ENCODE peak calls at places on chromosomes 5 and 9, in eight cellular contexts. P is colonic mucosa, D is ovary, Q is tibial artery, M is adrenal gland, X is A549, K is GM23338, O is spleen. Y is an unnamed sample.
A peak's percentile ranks its signal among the peaks of the same experiment; 100 is the strongest.

GRCh38 chr5:172775326-172776234 is 4.6 kb upstream of the DUSP1 start:
- DNase-seq in D (peak; percentile 77), X (no peak), M (peak; percentile 96), O (peak; percentile 87), Q (peak; percentile 97), P (peak; percentile 73), K (no peak), Y (no peak)

GRCh38 chr5:81802020-81802419 is 51.1 kb upstream of the SSBP2 start:
- DNase-seq in K (no peak), X (no peak), O (no peak), Q (no peak), P (no peak), M (no peak), D (no peak), Y (no peak)

GRCh38 chr9:94779101-94779500 is 52.6 kb downstream of the AOPEP start:
- DNase-seq in P (no peak), O (no peak), Q (no peak), K (peak; percentile 18), D (no peak), M (no peak), X (no peak), Y (no peak)

GRCh38 chr9:83061036-83061435 is 1.9 kb downstream of the RASEF start:
- DNase-seq in P (peak; percentile 61), K (no peak), X (peak; percentile 44), O (no peak), Q (no peak), M (no peak), D (no peak), Y (no peak)

GRCh38 chr9:16143947-16144890 is 591.4 kb downstream of the CCDC171 start:
- DNase-seq in D (no peak), Q (no peak), M (no peak), O (no peak), P (no peak), K (no peak), X (no peak), Y (no peak)

GRCh38 chr9:125558453-125559084 is 148.4 kb downstream of the MAPKAP1 start:
- DNase-seq in O (no peak), P (peak; percentile 76), M (peak; percentile 67), K (peak; percentile 89), X (peak; percentile 74), Q (peak; percentile 52), D (peak; percentile 73), Y (no peak)

GRCh38 chr5:39503148-39503547 is 78.4 kb upstream of the DAB2 start:
- DNase-seq in Q (peak; percentile 66), X (no peak), P (peak; percentile 45), D (peak; percentile 83), M (peak; percentile 55), K (no peak), O (no peak), Y (no peak)

GRCh38 chr9:127049044-127049443 is 73.4 kb downstream of the ANGPTL2 start:
- DNase-seq in P (peak; percentile 27), O (no peak), K (no peak), M (peak; percentile 78), Q (peak; percentile 63), X (peak; percentile 7), D (peak; percentile 55), Y (no peak)

GRCh38 chr5:13692172-13692571 is 252.3 kb downstream of the DNAH5 start:
- DNase-seq in X (no peak), M (no peak), O (no peak), P (no peak), D (no peak), K (no peak), Q (no peak), Y (no peak)

GRCh38 chr9:93083592-93084470 is 12.2 kb upstream of the CARD19 start:
- DNase-seq in K (no peak), M (peak; percentile 8), O (peak; percentile 53), P (peak; percentile 16), Q (peak; percentile 14), D (no peak), X (no peak), Y (peak; percentile 64)

GRCh38 chr5:134247411-134247810 is 21.5 kb upstream of the PPP2CA start:
- DNase-seq in O (no peak), M (no peak), D (no peak), X (no peak), P (no peak), K (no peak), Q (no peak), Y (no peak)

GRCh38 chr9:117624106-117624505 is 80.1 kb upstream of the TLR4 start:
- DNase-seq in M (no peak), Q (no peak), K (no peak), O (no peak), D (no peak), P (no peak), X (no peak), Y (no peak)

GRCh38 chr5:62578540-62578939 is at the start of gene LRRC70:
- DNase-seq in X (no peak), D (no peak), Q (no peak), O (no peak), P (no peak), K (peak; percentile 85), M (no peak), Y (no peak)

GRCh38 chr9:91771027-91771426 is 179.0 kb downstream of the ROR2 start:
- DNase-seq in K (peak; percentile 61), X (no peak), Q (no peak), O (no peak), D (peak; percentile 74), M (no peak), P (peak; percentile 38), Y (no peak)

GRCh38 chr9:123414921-123415592 is 59.1 kb downstream of the CRB2 start:
- DNase-seq in P (no peak), Q (no peak), D (no peak), K (no peak), O (peak; percentile 50), M (no peak), X (no peak), Y (no peak)

GRCh38 chr5:146818790-146819189 is 59.8 kb downstream of the PPP2R2B start:
- DNase-seq in P (no peak), Q (no peak), K (no peak), X (no peak), M (peak; percentile 19), D (no peak), O (no peak), Y (no peak)

GRCh38 chr5:33582417-33582816 is 141.7 kb downstream of the TARS1 start:
- DNase-seq in K (peak; percentile 21), Q (no peak), X (no peak), O (no peak), M (no peak), D (no peak), P (no peak), Y (no peak)

GRCh38 chr5:113523168-113523567 is 9.7 kb downstream of the YTHDC2 start:
- DNase-seq in O (no peak), M (no peak), P (no peak), D (no peak), Q (no peak), K (no peak), X (no peak), Y (no peak)

GRCh38 chr9:136438548-136438908 is 1.1 kb downstream of the INPP5E start:
- DNase-seq in M (no peak), K (peak; percentile 66), X (no peak), P (no peak), O (no peak), D (no peak), Q (no peak), Y (no peak)

GRCh38 chr9:32707326-32707725 is 71.9 kb upstream of the TAF1L start:
- DNase-seq in O (no peak), X (no peak), Q (no peak), K (no peak), D (no peak), P (no peak), M (no peak), Y (no peak)

GRCh38 chr9:86997158-86997557 is 49.9 kb upstream of the GAS1 start:
- DNase-seq in K (no peak), D (no peak), X (no peak), P (no peak), M (no peak), O (no peak), Q (no peak), Y (no peak)

GRCh38 chr5:38824821-38825220 is 21.0 kb upstream of the OSMR start:
- DNase-seq in X (no peak), M (no peak), P (no peak), D (no peak), O (no peak), K (no peak), Q (no peak), Y (no peak)

GRCh38 chr9:4207476-4207875 is 92.4 kb downstream of the GLIS3 start:
- DNase-seq in M (no peak), K (no peak), X (no peak), Q (no peak), O (no peak), P (no peak), D (no peak), Y (no peak)

GRCh38 chr9:129889936-129890717 is 54.9 kb downstream of the USP20 start:
- DNase-seq in M (no peak), Q (no peak), O (peak; percentile 90), P (peak; percentile 38), X (no peak), D (no peak), K (peak; percentile 94), Y (no peak)
- H3K4me3 ChIP-seq in M (no peak overlapping the region), Q (no peak overlapping the region), O (peak overlapping the region; percentile 26), P (no peak overlapping the region), X (no peak overlapping the region), D (no peak overlapping the region), K (peak overlapping the region; percentile 57), Y (no peak overlapping the region)

GRCh38 chr5:77946381-77947050 is 170.4 kb upstream of the TBCA start:
- DNase-seq in Q (no peak), X (no peak), P (no peak), D (no peak), K (no peak), M (no peak), O (no peak), Y (no peak)

GRCh38 chr5:77945874-77946273 is 169.7 kb upstream of the TBCA start:
- DNase-seq in X (no peak), O (no peak), K (no peak), M (no peak), Q (no peak), D (no peak), P (no peak), Y (no peak)

GRCh38 chr5:77942578-77943239 is 166.6 kb upstream of the TBCA start:
- DNase-seq in K (no peak), M (no peak), P (no peak), O (no peak), D (no peak), Q (no peak), X (no peak), Y (no peak)

GRCh38 chr5:77943851-77944250 is 167.7 kb upstream of the TBCA start:
- DNase-seq in P (no peak), D (no peak), O (no peak), K (no peak), Q (no peak), M (no peak), X (no peak), Y (no peak)

GRCh38 chr5:77944757-77945340 is 168.7 kb upstream of the TBCA start:
- DNase-seq in Q (no peak), M (no peak), X (no peak), O (no peak), K (no peak), P (no peak), D (no peak), Y (no peak)
- H3K27ac ChIP-seq in Q (no peak overlapping the region), M (no peak overlapping the region), X (no peak overlapping the region), O (no peak overlapping the region), K (no peak overlapping the region), P (no peak overlapping the region), D (no peak overlapping the region), Y (no peak overlapping the region)

GRCh38 chr5:150946351-150946905 is 41.6 kb upstream of the ZNF300 start:
- DNase-seq in O (peak; percentile 76), D (peak; percentile 90), Q (peak; percentile 80), X (no peak), K (no peak), P (peak; percentile 61), M (peak; percentile 79), Y (peak; percentile 82)
- H3K4me3 ChIP-seq in O (peak overlapping the region; percentile 20), D (peak overlapping the region; percentile 58), Q (peak overlapping the region; percentile 60), X (no peak overlapping the region), K (no peak overlapping the region), P (peak overlapping the region; percentile 23), M (peak overlapping the region; percentile 10), Y (peak overlapping the region; percentile 81)

GRCh38 chr5:153050496-153051179 is 439.8 kb upstream of the GRIA1 start:
- DNase-seq in O (no peak), X (no peak), Q (no peak), D (no peak), M (no peak), K (no peak), P (no peak), Y (no peak)
- H3K27ac ChIP-seq in O (no peak overlapping the region), X (no peak overlapping the region), Q (no peak overlapping the region), D (no peak overlapping the region), M (no peak overlapping the region), K (no peak overlapping the region), P (no peak overlapping the region), Y (no peak overlapping the region)

Y was measured in coronary artery.